ENCODE peak calls at places on chromosomes 2 and 18, in four cellular contexts. One of them, this sample, is unnamed.

GRCh38 chr2:240732911-240733622 is 41.4 kb downstream of the AQP12A start:
- DNase-seq in GM12891: no peak
- DNase-seq in GM12878: no peak
- DNase-seq in K562: no peak
- DNase-seq in this sample: no peak

GRCh38 chr2:124911560-124911959 is 886.5 kb downstream of the CNTNAP5 start:
- DNase-seq in GM12891: no peak
- DNase-seq in GM12878: no peak
- DNase-seq in K562: no peak
- DNase-seq in this sample: no peak

GRCh38 chr2:237501892-237502513 is 15.0 kb downstream of the MLPH start:
- DNase-seq in GM12891: no peak
- DNase-seq in GM12878: no peak
- DNase-seq in K562: no peak
- DNase-seq in this sample: no peak

GRCh38 chr2:25714740-25715139 is 41.4 kb upstream of the DTNB start:
- DNase-seq in GM12891: no peak
- DNase-seq in GM12878: no peak
- DNase-seq in K562: no peak
- DNase-seq in this sample: no peak

GRCh38 chr18:31793531-31793930 is 32.9 kb upstream of the SLC25A52 start:
- DNase-seq in GM12891: no peak
- DNase-seq in GM12878: no peak
- DNase-seq in K562: no peak
- DNase-seq in this sample: no peak

GRCh38 chr18:62744076-62744705 is 28.9 kb downstream of the PHLPP1 start:
- DNase-seq in GM12891: no peak
- DNase-seq in GM12878: no peak
- DNase-seq in K562: no peak
- DNase-seq in this sample: no peak

GRCh38 chr2:10129490-10129889 is 7.0 kb downstream of the RRM2 start:
- DNase-seq in GM12891: no peak
- DNase-seq in GM12878: no peak
- DNase-seq in K562: no peak
- DNase-seq in this sample: no peak

GRCh38 chr2:7190587-7191320 is 273.5 kb downstream of the RNF144A start:
- DNase-seq in GM12891: no peak
- DNase-seq in GM12878: no peak
- DNase-seq in K562: no peak
- DNase-seq in this sample: no peak

GRCh38 chr2:43088148-43089073 is 138.0 kb downstream of the ZFP36L2 start:
- DNase-seq in GM12891: no peak
- DNase-seq in GM12878: no peak
- DNase-seq in K562: no peak
- DNase-seq in this sample: no peak

DNA sequence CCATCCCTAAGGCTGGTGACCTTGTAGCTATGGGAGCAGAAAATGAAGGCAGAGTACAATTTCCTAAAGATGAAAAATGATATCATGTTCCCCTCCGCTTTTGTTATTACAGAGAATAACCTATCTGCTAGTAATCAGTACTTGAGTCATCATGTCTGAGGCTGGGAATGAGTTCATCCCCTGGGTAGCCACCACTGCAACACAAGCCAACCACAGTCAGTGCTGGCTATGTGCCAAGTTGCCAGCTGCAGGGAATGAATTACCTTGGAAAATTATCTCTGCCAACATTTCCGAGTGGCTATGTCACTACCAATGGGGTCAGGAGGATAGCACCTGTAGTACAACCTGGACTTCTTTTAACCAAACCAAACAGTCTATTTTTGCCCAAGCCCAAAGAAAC is 1094.7 kb upstream of the DDX18 start:
- DNase-seq in GM12891: no peak
- DNase-seq in GM12878: no peak
- DNase-seq in K562: no peak
- DNase-seq in this sample: no peak
- TF ChIP-seq SPI1 in GM12891: no peak
- TF ChIP-seq SPI1 in GM12878: no peak
- TF ChIP-seq SPI1 in K562: no peak
- TF ChIP-seq SPI1 in this sample: no peak

GRCh38 chr2:201233192-201234166 is 26.9 kb upstream of the CASP8 start:
- DNase-seq in GM12891: peak; percentile 46
- DNase-seq in GM12878: peak; percentile 91
- DNase-seq in K562: peak; percentile 92
- DNase-seq in this sample: peak; percentile 96
- TF ChIP-seq POLR2AphosphoS5 in GM12891: peak; percentile 78
- TF ChIP-seq POLR2AphosphoS5 in GM12878: peak; percentile 91
- TF ChIP-seq POLR2AphosphoS5 in K562: peak; percentile 65
- TF ChIP-seq POLR2AphosphoS5 in this sample: peak; percentile 78

DNA sequence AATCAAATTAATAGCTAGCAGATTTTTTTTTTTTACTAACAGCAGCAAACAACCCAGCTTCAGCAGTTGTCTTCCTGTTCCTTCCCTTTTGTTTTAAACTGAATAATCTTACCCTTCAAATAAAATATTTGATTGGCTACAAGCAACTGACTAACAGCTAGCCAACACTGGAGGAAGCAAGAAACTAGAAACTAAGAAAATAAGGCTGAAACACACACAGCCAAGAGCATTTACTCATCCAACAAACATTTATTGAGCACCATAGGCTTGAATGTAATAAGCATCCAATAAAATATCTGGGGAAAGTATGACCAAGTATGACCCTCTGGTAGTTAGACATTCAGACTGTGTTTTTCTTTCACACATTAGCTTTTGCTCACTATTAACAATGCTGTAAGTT is 189.2 kb downstream of the CD226 start:
- DNase-seq in GM12891: no peak
- DNase-seq in GM12878: no peak
- DNase-seq in K562: no peak
- DNase-seq in this sample: no peak
- TF ChIP-seq SPI1 in GM12891: no peak
- TF ChIP-seq SPI1 in GM12878: no peak
- TF ChIP-seq SPI1 in K562: no peak
- TF ChIP-seq SPI1 in this sample: no peak

DNA sequence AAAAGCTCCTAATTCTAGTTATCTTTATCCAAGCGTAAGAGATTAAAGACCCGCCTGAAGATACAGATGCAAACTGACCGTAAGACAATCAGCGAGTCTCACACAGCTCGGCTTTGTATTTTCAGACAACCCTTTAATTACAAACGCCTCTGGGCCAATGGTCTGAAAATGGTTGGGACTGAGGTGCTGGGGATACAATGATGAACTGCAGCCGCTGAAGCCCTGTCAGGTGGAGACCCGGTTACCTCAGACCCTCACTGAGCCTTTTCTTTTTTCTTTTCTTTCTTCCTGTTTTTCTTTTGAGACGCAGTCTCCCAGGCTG is 711 bp upstream of the CFAP36 start:
- DNase-seq in GM12891: peak; percentile 21
- DNase-seq in GM12878: no peak
- DNase-seq in K562: peak; percentile 40
- DNase-seq in this sample: no peak
- TF ChIP-seq POLR2AphosphoS5 in GM12891: no peak
- TF ChIP-seq POLR2AphosphoS5 in GM12878: no peak
- TF ChIP-seq POLR2AphosphoS5 in K562: no peak
- TF ChIP-seq POLR2AphosphoS5 in this sample: no peak

GRCh38 chr2:110828330-110828729 is 96.0 kb downstream of the ACOXL start:
- DNase-seq in GM12891: no peak
- DNase-seq in GM12878: no peak
- DNase-seq in K562: no peak
- DNase-seq in this sample: no peak
- TF ChIP-seq SPI1 in GM12891: no peak
- TF ChIP-seq SPI1 in GM12878: no peak
- TF ChIP-seq SPI1 in K562: no peak
- TF ChIP-seq SPI1 in this sample: no peak

GRCh38 chr18:37525302-37525585 is 40.4 kb downstream of the CELF4 start:
- DNase-seq in GM12891: no peak
- DNase-seq in GM12878: no peak
- DNase-seq in K562: no peak
- DNase-seq in this sample: no peak
- TF ChIP-seq POLR2AphosphoS5 in GM12891: no peak
- TF ChIP-seq POLR2AphosphoS5 in GM12878: no peak
- TF ChIP-seq POLR2AphosphoS5 in K562: no peak
- TF ChIP-seq POLR2AphosphoS5 in this sample: no peak

DNA sequence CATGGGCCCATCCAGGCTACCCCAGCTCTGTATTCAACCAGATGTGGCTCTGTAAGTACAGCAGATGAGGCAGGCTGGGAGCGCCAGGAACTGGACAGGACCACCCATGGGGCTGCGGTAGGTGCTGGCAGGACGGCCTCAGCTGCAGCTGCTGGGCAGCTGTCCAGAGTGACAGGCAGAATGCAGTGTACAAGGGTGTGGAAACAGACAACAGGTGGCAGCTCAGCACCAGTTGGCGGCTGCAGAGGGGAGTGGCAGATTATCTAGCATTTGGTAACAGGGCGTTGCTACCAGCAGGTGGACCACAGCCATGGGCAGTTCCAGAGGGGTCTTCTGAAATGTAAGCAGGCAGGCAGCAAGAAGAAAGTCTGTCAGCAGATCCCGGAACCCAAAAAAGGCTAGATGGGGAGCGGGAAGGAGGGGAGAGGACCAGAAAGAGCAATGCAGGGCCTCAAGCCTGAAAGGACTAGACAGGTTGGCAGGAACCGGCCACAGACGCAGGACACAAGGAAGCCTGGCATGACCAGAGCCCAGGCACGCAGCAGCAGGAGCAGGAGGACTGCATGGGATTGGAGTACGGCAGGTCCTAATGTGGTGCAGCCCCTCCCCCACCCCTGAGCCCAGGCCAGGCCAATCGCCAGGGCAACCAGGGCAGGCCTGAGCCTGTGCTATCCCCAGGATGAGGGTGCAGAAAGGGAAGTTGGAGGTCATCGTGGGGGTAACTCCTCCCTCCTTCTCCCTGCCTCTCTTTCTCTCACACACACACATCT is 24.7 kb downstream of the PKDCC start:
- DNase-seq in GM12891: no peak
- DNase-seq in GM12878: no peak
- DNase-seq in K562: no peak
- DNase-seq in this sample: peak; percentile 33
- TF ChIP-seq SPI1 in GM12891: no peak
- TF ChIP-seq SPI1 in GM12878: no peak
- TF ChIP-seq SPI1 in K562: no peak
- TF ChIP-seq SPI1 in this sample: no peak

GRCh38 chr18:49693276-49694005 is 119.9 kb downstream of the ACAA2 start:
- DNase-seq in GM12891: no peak
- DNase-seq in GM12878: no peak
- DNase-seq in K562: no peak
- DNase-seq in this sample: no peak

GRCh38 chr18:49691177-49691608 is 122.1 kb downstream of the ACAA2 start:
- DNase-seq in GM12891: no peak
- DNase-seq in GM12878: no peak
- DNase-seq in K562: no peak
- DNase-seq in this sample: no peak

GRCh38 chr18:49697757-49698595 is 115.4 kb downstream of the ACAA2 start:
- DNase-seq in GM12891: no peak
- DNase-seq in GM12878: no peak
- DNase-seq in K562: no peak
- DNase-seq in this sample: no peak

GRCh38 chr18:49697049-49697448 is 116.3 kb downstream of the ACAA2 start:
- DNase-seq in GM12891: no peak
- DNase-seq in GM12878: no peak
- DNase-seq in K562: no peak
- DNase-seq in this sample: no peak

DNA sequence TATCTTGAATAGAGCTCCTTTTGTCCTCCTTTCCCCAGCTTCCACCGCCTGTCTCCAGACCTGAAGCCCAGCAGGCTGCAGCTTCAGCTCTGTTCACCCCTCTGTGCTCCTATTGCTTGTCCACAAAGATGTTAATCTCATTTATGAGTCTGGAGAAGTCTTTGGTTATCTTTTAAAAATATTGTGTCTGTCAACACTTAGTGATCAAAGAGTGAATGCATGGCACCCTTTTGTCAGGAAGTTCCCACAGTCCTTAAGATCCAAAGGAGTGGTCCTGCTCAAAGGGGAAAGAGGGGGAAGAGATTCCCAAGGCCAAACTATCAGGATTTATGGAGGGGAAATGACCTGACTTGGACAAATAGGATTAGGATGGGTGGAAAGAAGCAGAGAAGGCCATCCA is 118.9 kb downstream of the ACAA2 start:
- DNase-seq in GM12891: no peak
- DNase-seq in GM12878: no peak
- DNase-seq in K562: no peak
- DNase-seq in this sample: no peak
- TF ChIP-seq POLR2AphosphoS5 in GM12891: no peak
- TF ChIP-seq POLR2AphosphoS5 in GM12878: no peak
- TF ChIP-seq POLR2AphosphoS5 in K562: no peak
- TF ChIP-seq POLR2AphosphoS5 in this sample: no peak